ENCODE peak calls at places on chromosomes 12 and 14, in five cellular contexts. A is HT1080, V is brain microvascular endothelial cell, R is activated T-cell treated with anti-CD3 and anti-CD28 coated beads for 1 hour, O is occipital lobe. U is an unnamed sample.

GRCh38 chr12:67517181-67517887 is 131.2 kb upstream of the DYRK2 start:
- DNase-seq in A (peak), V (no peak), R (no peak), O (peak), U (no peak)

GRCh38 chr12:86663691-86664090 is 407.5 kb upstream of the MGAT4C start:
- DNase-seq in A (no peak), V (no peak), R (no peak), O (no peak), U (no peak)

GRCh38 chr14:100807979-100808734 is 17.8 kb upstream of the MEG3 start:
- DNase-seq in A (no peak), V (no peak), R (no peak), O (no peak), U (no peak)

GRCh38 chr12:130685250-130685649 is 30.8 kb downstream of the RIMBP2 start:
- DNase-seq in A (no peak), V (no peak), R (no peak), O (no peak), U (no peak)

GRCh38 chr12:58557646-58558045 is 362.7 kb downstream of the LRIG3 start:
- DNase-seq in A (no peak), V (no peak), R (no peak), O (no peak), U (no peak)

GRCh38 chr12:6340745-6341438 is 984 bp downstream of the TNFRSF1A start:
- DNase-seq in A (no peak), V (no peak), R (no peak), O (no peak), U (no peak)

GRCh38 chr12:52860102-52860838 is 11.5 kb upstream of the KRT78 start:
- DNase-seq in A (peak), V (peak), R (no peak), O (no peak), U (no peak)

GRCh38 chr12:63916561-63917476 is 72.3 kb downstream of the SRGAP1 start:
- DNase-seq in A (peak), V (peak), R (no peak), O (no peak), U (no peak)

GRCh38 chr12:69238589-69239285 is 632 bp upstream of the CPSF6 start:
- DNase-seq in A (peak), V (no peak), R (no peak), O (no peak), U (no peak)

GRCh38 chr14:20477211-20477876 is 8.1 kb downstream of the PNP start:
- DNase-seq in A (peak), V (peak), R (no peak), O (no peak), U (no peak)

GRCh38 chr12:131755305-131756113 is 44.6 kb downstream of the SFSWAP start:
- DNase-seq in A (peak), V (peak), R (no peak), O (no peak), U (peak)

GRCh38 chr12:10331642-10332239 is 24.1 kb downstream of the KLRD1 start:
- DNase-seq in A (peak), V (peak), R (no peak), O (no peak), U (peak)

GRCh38 chr14:29894030-29894429 is 33.6 kb downstream of the PRKD1 start:
- DNase-seq in A (no peak), V (no peak), R (no peak), O (no peak), U (no peak)

GRCh38 chr12:128976120-128976519 is 122.8 kb downstream of the GLT1D1 start:
- DNase-seq in A (no peak), V (peak), R (no peak), O (peak), U (no peak)

U was measured in NCI-H748 treated with DMSO at 0.1 percent for 48 hours.